ENCODE peak calls at places on chromosomes 13 and 19, in six cellular contexts. C is HepG2, T is A549, Z is GM12878, S is H1, E is K562. Q is an unnamed sample.

GRCh38 chr13:44331912-44332840 is 41.4 kb upstream of the SERP2 start:
- DNase-seq in S (no peak), E (no peak), T (no peak), C (no peak), Z (no peak), Q (peak)

GRCh38 chr13:95505265-95505664 is 47.3 kb upstream of the CLDN10 start:
- DNase-seq in C (no peak), E (no peak), S (no peak), Z (no peak), T (peak), Q (no peak)

GRCh38 chr19:42053037-42053935 is 16.7 kb downstream of the GRIK5 start:
- DNase-seq in Z (no peak), E (no peak), S (no peak), C (no peak), T (no peak), Q (no peak)

GRCh38 chr19:19650331-19650730 is 6.9 kb upstream of the GMIP start:
- DNase-seq in Z (no peak), T (no peak), S (no peak), E (no peak), C (no peak), Q (no peak)

GRCh38 chr19:1754651-1755466 is 1.6 kb downstream of the ONECUT3 start:
- DNase-seq in S (no peak), Z (no peak), E (peak), T (peak), C (no peak), Q (no peak)

GRCh38 chr19:982567-983170 is 1.5 kb upstream of the WDR18 start:
- DNase-seq in C (peak), S (peak), T (peak), E (peak), Z (no peak), Q (peak)

GRCh38 chr13:35979378-35979911 is 151.7 kb downstream of the DCLK1 start:
- DNase-seq in E (no peak), C (no peak), T (no peak), Z (no peak), S (no peak), Q (no peak)

GRCh38 chr13:41562083-41562482 is 104.7 kb downstream of the RGCC start:
- DNase-seq in S (no peak), C (no peak), T (no peak), E (no peak), Z (no peak), Q (no peak)

GRCh38 chr19:39907213-39907612 is 27.2 kb downstream of the FCGBP start:
- DNase-seq in E (no peak), Z (no peak), T (peak), S (no peak), C (peak), Q (no peak)

GRCh38 chr19:55117063-55117635 is 288 bp downstream of the PPP1R12C start:
- DNase-seq in E (peak), C (no peak), Z (no peak), S (no peak), T (no peak), Q (no peak)

GRCh38 chr13:110593430-110594130 is 21.8 kb upstream of the NAXD start:
- DNase-seq in S (no peak), C (peak), Z (no peak), T (peak), E (peak), Q (peak)

GRCh38 chr13:84362777-84363176 is 480.5 kb upstream of the SLITRK1 start:
- DNase-seq in T (no peak), S (no peak), E (no peak), Z (no peak), C (no peak), Q (no peak)

GRCh38 chr19:2021453-2022140 is 6.1 kb upstream of the BTBD2 start:
- DNase-seq in E (no peak), Z (no peak), S (no peak), T (no peak), C (no peak), Q (no peak)

GRCh38 chr19:45311640-45312039 is 11.0 kb downstream of the CKM start:
- DNase-seq in E (no peak), T (no peak), Z (no peak), C (peak), S (no peak), Q (no peak)

GRCh38 chr19:44758596-44758995 is 10.1 kb downstream of the BCL3 start:
- DNase-seq in S (no peak), T (peak), E (no peak), Z (no peak), C (no peak), Q (peak)

GRCh38 chr13:58960909-58961308 is 1202.8 kb downstream of the DIAPH3 start:
- DNase-seq in T (peak), C (peak), E (peak), Z (no peak), S (no peak), Q (peak)

GRCh38 chr19:1254081-1254527 is 5.7 kb downstream of the MIDN start:
- DNase-seq in T (no peak), S (no peak), Z (no peak), C (no peak), E (no peak), Q (no peak)

GRCh38 chr13:99087954-99088491 is 110.2 kb upstream of the DOCK9 start:
- DNase-seq in T (no peak), S (no peak), Z (no peak), C (no peak), E (peak), Q (peak)

GRCh38 chr19:47805313-47805712 is 962 bp upstream of the TPRX1 start:
- DNase-seq in E (no peak), Z (no peak), T (no peak), C (no peak), S (no peak), Q (no peak)

GRCh38 chr13:75963318-75963717 is 327.2 kb downstream of the LMO7 start:
- DNase-seq in S (no peak), Z (no peak), C (peak), T (peak), E (peak), Q (no peak)

GRCh38 chr19:52527954-52528326 is 472 bp downstream of the ZNF808 start:
- DNase-seq in C (no peak), E (peak), Z (no peak), T (no peak), S (no peak), Q (peak)

GRCh38 chr19:32642771-32643170 is 32.2 kb downstream of the ANKRD27 start:
- DNase-seq in S (no peak), T (no peak), C (no peak), E (no peak), Z (no peak), Q (no peak)

GRCh38 chr19:51398096-51398704 is 7.8 kb upstream of the C19orf84 start:
- DNase-seq in T (peak), S (no peak), C (peak), Z (no peak), E (peak), Q (peak)

GRCh38 chr19:35549174-35549788 is 3.9 kb downstream of the TMEM147 start:
- DNase-seq in S (no peak), T (peak), C (peak), Z (no peak), E (peak), Q (peak)

GRCh38 chr13:35953537-35954206 is 177.5 kb downstream of the DCLK1 start:
- DNase-seq in Z (no peak), E (peak), C (peak), S (peak), T (peak), Q (peak)

GRCh38 chr19:19463348-19464117 is 51.8 kb downstream of the TSSK6 start:
- DNase-seq in T (no peak), E (no peak), C (no peak), S (no peak), Z (no peak), Q (no peak)

GRCh38 chr19:6737873-6738725 is 719 bp upstream of the GPR108 start:
- DNase-seq in S (no peak), T (peak), Z (no peak), E (peak), C (peak), Q (no peak)

GRCh38 chr13:89900104-89900760 is 1447.3 kb upstream of the MIR17HG start:
- DNase-seq in Z (no peak), E (no peak), T (no peak), C (peak), S (no peak), Q (no peak)

GRCh38 chr19:8334458-8335342 is 8.4 kb downstream of the KANK3 start:
- DNase-seq in Z (no peak), E (peak), C (peak), T (peak), S (no peak), Q (peak)

GRCh38 chr13:95124959-95125358 is 176.3 kb downstream of the ABCC4 start:
- DNase-seq in T (no peak), S (no peak), C (no peak), E (no peak), Z (no peak), Q (no peak)

GRCh38 chr13:98656223-98656622 is 79.3 kb upstream of the STK24 start:
- DNase-seq in Z (no peak), T (no peak), E (no peak), C (no peak), S (no peak), Q (no peak)

GRCh38 chr13:46569471-46569870 is 16.5 kb downstream of the LRCH1 start:
- DNase-seq in T (no peak), E (no peak), C (no peak), S (no peak), Z (no peak), Q (peak)

GRCh38 chr13:76380436-76381065 is 505.7 kb downstream of the KCTD12 start:
- DNase-seq in Z (no peak), E (no peak), T (no peak), C (no peak), S (no peak), Q (no peak)

DNA sequence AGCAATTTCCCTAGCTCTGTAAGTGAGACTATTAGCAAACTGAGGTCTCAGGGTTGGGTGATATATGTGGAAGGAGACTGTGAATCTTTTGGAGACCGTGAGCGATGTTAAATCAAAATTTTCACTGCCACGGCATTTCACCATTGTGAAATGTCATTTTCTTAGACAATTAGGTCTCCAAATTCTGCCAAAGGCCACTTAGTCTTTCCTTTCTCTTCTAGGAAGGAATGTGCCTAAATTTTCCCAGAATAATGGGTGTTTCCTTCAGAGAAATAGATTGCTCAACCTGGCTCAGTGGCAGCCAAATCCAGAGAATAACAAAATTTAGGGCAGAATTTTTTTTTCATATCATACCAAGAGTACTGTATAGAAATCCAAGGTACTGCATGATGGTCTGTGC is 64.5 kb upstream of the SCEL start:
- DNase-seq in C (no peak), T (no peak), S (no peak), Z (no peak), E (no peak), Q (no peak)
- TF ChIP-seq EP300 in C (no peak), T (no peak), S (no peak), Z (no peak), E (no peak), Q (no peak)

GRCh38 chr19:4077011-4077382 is 10.3 kb upstream of the ZBTB7A start:
- DNase-seq in T (no peak), C (no peak), S (no peak), Z (no peak), E (no peak), Q (no peak)

GRCh38 chr19:4080473-4080872 is 13.8 kb upstream of the ZBTB7A start:
- DNase-seq in E (no peak), S (no peak), T (no peak), C (no peak), Z (no peak), Q (no peak)

GRCh38 chr19:4075373-4075772 is 8.7 kb upstream of the ZBTB7A start:
- DNase-seq in C (no peak), Z (no peak), S (no peak), E (no peak), T (no peak), Q (no peak)

GRCh38 chr19:4081441-4082129 is 14.9 kb upstream of the ZBTB7A start:
- DNase-seq in E (peak), T (peak), S (no peak), C (no peak), Z (no peak), Q (no peak)

GRCh38 chr19:4077800-4078683 is 11.3 kb upstream of the ZBTB7A start:
- DNase-seq in T (no peak), S (no peak), C (no peak), E (peak), Z (no peak), Q (no peak)
- TF ChIP-seq USF2 in T (no peak), S (no peak), C (no peak), E (no peak), Z (no peak), Q (no peak)

DNA sequence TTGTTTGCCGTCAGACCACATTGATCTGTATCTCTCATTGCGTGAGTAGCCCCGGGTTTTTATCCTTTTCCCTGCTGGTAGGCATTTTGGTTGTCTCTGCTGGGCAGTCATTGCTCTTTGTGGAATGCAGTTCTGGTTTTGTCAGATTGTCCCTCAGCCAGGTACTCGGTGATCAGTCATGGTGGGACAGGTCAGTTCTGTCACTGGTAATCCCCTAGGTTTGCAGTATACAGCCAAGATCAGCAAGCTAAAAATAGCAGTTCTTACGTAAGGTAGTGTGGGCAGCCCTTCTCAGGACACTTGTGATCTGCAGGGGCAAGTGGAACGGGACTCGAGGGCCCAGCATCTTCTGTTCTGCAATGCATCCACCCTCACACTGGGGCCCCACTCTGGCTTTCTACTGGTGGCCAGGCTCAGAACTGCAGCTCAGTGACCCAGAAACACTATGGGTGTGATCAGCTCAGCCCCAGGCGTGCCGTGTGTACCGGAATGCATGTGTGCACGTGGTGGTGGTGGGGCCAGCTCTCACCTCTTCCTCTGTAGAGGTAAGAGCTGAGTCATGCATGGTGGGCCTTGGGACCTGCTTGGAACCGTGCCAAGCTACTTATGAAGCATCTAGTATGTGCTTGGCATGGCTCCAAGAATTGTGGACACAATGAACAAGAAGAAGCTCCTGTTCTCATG is 6.3 kb downstream of the PLEKHF1 start:
- DNase-seq in S (no peak), C (peak), T (peak), E (peak), Z (peak), Q (no peak)
- TF ChIP-seq EP300 in S (no peak), C (no peak), T (no peak), E (peak), Z (no peak), Q (no peak)

DNA sequence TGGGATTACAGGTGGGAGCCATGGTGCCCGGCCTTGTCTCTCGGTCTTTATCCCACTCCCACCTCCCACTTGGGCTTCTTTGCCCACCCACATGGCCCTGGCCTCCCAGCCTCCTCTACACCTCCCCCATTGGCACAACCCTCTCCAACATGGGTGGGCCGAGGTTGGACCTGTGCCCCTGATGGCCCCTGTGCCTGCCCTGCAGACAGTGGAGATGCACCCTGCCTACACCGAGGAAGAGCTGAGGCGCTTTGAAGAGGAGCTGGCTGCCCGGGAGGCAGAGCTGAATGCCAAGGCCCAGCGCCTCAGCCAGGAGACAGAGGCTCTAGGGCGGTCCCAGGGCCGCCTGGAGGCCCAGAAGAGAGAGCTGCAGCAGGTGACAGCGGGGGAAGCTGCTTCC is 12.6 kb upstream of the DHDH start:
- DNase-seq in S (no peak), T (no peak), C (no peak), Z (no peak), E (no peak), Q (no peak)
- TF ChIP-seq USF2 in S (no peak), T (no peak), C (no peak), Z (no peak), E (no peak), Q (no peak)

DNA sequence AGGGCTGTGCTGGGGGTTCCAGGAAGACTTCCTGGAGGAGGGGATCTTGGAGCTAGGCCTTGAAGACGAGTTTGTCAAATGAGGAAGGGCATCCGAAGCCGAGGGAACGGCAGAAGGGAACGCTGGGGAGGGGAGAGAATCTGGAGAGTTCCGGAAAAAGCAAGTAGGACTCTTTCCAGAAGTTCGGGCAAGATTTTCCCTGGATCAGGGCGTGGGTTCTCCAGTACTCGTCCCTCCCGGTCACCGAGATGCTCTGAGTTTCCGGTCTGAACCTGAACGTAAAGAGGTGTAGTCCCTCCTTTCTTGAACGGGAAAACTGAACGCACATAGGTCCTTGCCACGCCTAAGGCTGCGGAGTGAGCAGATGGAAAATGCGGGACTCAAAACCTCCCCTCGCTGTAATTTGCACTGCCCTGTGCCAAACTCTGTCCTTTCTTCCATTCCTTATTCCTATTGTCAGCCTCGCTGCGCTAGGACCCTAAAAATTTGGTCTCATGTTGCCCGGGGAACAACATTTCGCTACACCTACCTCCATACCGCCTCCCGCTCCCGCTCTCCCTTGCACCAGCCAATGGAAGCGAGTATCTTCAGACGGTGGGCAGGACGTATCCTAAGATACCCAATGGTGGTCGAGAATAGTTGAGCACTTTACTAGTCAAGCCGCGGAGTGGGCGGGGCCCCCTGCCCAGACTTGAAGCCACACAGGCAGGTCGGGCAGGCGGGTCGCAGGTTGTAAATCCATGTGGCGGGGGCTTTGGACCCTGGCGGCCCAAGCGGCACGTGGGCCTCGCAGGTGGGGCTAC is at the start of gene GTPBP3:
- DNase-seq in E (peak), C (peak), S (peak), Z (peak), T (peak), Q (peak)
- TF ChIP-seq EP300 in E (peak), C (no peak), S (no peak), Z (no peak), T (no peak), Q (no peak)

DNA sequence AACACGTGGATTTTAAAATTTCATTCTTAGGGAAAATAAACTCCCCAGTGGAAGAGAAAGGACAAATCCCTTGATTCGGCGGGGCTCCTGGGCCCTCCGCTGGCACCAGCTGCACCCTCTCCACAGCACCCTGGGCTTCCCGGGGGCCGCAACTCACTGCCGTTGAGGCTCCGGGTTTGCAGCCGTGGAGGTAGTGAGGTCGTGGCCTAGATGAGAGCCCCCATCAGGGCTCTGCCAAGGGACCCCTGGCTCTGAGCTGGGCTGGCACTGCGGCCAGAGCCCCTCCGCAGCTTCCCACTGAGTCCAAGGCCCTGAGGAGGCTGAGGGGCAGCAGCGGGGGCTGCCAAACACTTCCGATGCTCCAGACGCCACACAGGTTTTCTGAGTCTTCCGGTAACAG is 133.7 kb upstream of the MCF2L start:
- DNase-seq in S (no peak), Z (no peak), T (no peak), C (no peak), E (no peak), Q (no peak)
- TF ChIP-seq USF2 in S (no peak), Z (no peak), T (no peak), C (no peak), E (no peak), Q (no peak)

GRCh38 chr19:3670258-3670795 is 29.9 kb downstream of the PIP5K1C start:
- DNase-seq in E (peak), Z (no peak), C (no peak), T (peak), S (no peak), Q (no peak)
- TF ChIP-seq EP300 in E (peak), Z (no peak), C (no peak), T (no peak), S (no peak), Q (no peak)

Q was measured in SK-N-SH.